ENCODE peak calls at places on chromosome 19, in seven cellular contexts. J is GM12892, P is sigmoid colon, W is transverse colon, Y is tibial nerve, Z is NB4, R is GM12891. N is an unnamed sample.

GRCh38 chr19:10760268-10760944 is 42.5 kb downstream of the DNM2 start:
- DNase-seq in J (no peak), P (no peak), W (peak; percentile 49), Y (no peak), Z (peak; percentile 68), R (no peak), N (no peak)

GRCh38 chr19:47340477-47341208 is 8.5 kb upstream of the DHX34 start:
- DNase-seq in J (no peak), P (no peak), W (no peak), Y (no peak), Z (no peak), R (no peak), N (no peak)

GRCh38 chr19:20313894-20314293 is 146.9 kb downstream of the ZNF486 start:
- DNase-seq in J (no peak), P (no peak), W (no peak), Y (no peak), Z (no peak), R (no peak), N (no peak)

GRCh38 chr19:13225085-13225484 is 74.9 kb downstream of the IER2 start:
- DNase-seq in J (no peak), P (no peak), W (no peak), Y (no peak), Z (no peak), R (no peak), N (no peak)

GRCh38 chr19:47232422-47233211 is 1.6 kb upstream of the BBC3 start:
- DNase-seq in J (no peak), P (no peak), W (peak; percentile 46), Y (no peak), Z (peak; percentile 54), R (no peak), N (no peak)

GRCh38 chr19:44992336-44993163 is 8.7 kb upstream of the RELB start:
- DNase-seq in J (no peak), P (no peak), W (no peak), Y (no peak), Z (no peak), R (no peak), N (no peak)

GRCh38 chr19:7993560-7993959 is 11.9 kb downstream of the ELAVL1 start:
- DNase-seq in J (no peak), P (no peak), W (no peak), Y (no peak), Z (no peak), R (no peak), N (no peak)

GRCh38 chr19:14370169-14370998 is 10.9 kb upstream of the ADGRE5 start:
- DNase-seq in J (no peak), P (no peak), W (no peak), Y (no peak), Z (peak; percentile 61), R (no peak), N (no peak)

GRCh38 chr19:15210323-15210774 is 9.6 kb upstream of the NOTCH3 start:
- DNase-seq in J (no peak), P (no peak), W (no peak), Y (no peak), Z (peak; percentile 96), R (no peak), N (peak; percentile 65)

GRCh38 chr19:52102782-52103181 is 7.2 kb upstream of the ZNF841 start:
- DNase-seq in J (no peak), P (no peak), W (no peak), Y (no peak), Z (no peak), R (no peak), N (no peak)

GRCh38 chr19:29705706-29706105 is 9.4 kb downstream of the C19orf12 start:
- DNase-seq in J (no peak), P (no peak), W (no peak), Y (no peak), Z (no peak), R (no peak), N (no peak)

GRCh38 chr19:48123907-48124675 is 13.5 kb upstream of the PLA2G4C start:
- DNase-seq in J (no peak), P (no peak), W (no peak), Y (no peak), Z (peak; percentile 63), R (no peak), N (no peak)

GRCh38 chr19:46431824-46432223 is 3.1 kb upstream of the PNMA8C start:
- DNase-seq in J (no peak), P (no peak), W (no peak), Y (no peak), Z (no peak), R (no peak), N (no peak)

GRCh38 chr19:19900124-19900523 is 622 bp upstream of the ZNF93 start:
- DNase-seq in J (no peak), P (no peak), W (no peak), Y (no peak), Z (peak; percentile 87), R (no peak), N (no peak)

GRCh38 chr19:23817519-23817918 is 58.8 kb upstream of the ZNF681 start:
- DNase-seq in J (no peak), P (no peak), W (peak; percentile 28), Y (no peak), Z (peak; percentile 68), R (no peak), N (peak; percentile 53)

GRCh38 chr19:16603090-16603489 is 24.9 kb downstream of the MED26 start:
- DNase-seq in J (no peak), P (no peak), W (no peak), Y (no peak), Z (no peak), R (no peak), N (no peak)

GRCh38 chr19:35773020-35773809 is 2.1 kb upstream of the ARHGAP33 start:
- DNase-seq in J (no peak), P (no peak), W (no peak), Y (no peak), Z (no peak), R (no peak), N (no peak)

GRCh38 chr19:31110331-31110730 is 238.9 kb downstream of the TSHZ3 start:
- DNase-seq in J (no peak), P (no peak), W (no peak), Y (no peak), Z (peak; percentile 16), R (no peak), N (no peak)

GRCh38 chr19:36054733-36055686 is at the start of gene WDR62:
- DNase-seq in J (peak; percentile 97), P (peak; percentile 97), W (peak; percentile 94), Y (peak; percentile 86), Z (peak; percentile 91), R (peak; percentile 97), N (peak; percentile 94)

GRCh38 chr19:33558846-33559245 is 37.3 kb upstream of the PEPD start:
- DNase-seq in J (no peak), P (peak; percentile 43), W (no peak), Y (no peak), Z (no peak), R (no peak), N (no peak)

GRCh38 chr19:47157455-47158321 is 27.1 kb downstream of the SAE1 start:
- DNase-seq in J (no peak), P (peak; percentile 74), W (peak; percentile 64), Y (no peak), Z (peak; percentile 91), R (no peak), N (peak; percentile 53)

GRCh38 chr19:51549533-51550324 is 18.3 kb upstream of the SIGLEC6 start:
- DNase-seq in J (no peak), P (no peak), W (no peak), Y (no peak), Z (no peak), R (no peak), N (no peak)

GRCh38 chr19:42352216-42352892 is 26.9 kb downstream of the MEGF8 start:
- DNase-seq in J (no peak), P (no peak), W (no peak), Y (no peak), Z (no peak), R (peak; percentile 58), N (no peak)

GRCh38 chr19:33290082-33290815 is 12.1 kb downstream of the CEBPA start:
- DNase-seq in J (no peak), P (no peak), W (no peak), Y (no peak), Z (no peak), R (no peak), N (no peak)

GRCh38 chr19:11446652-11447301 is 11.3 kb downstream of the PRKCSH start:
- DNase-seq in J (peak; percentile 77), P (peak; percentile 78), W (peak; percentile 50), Y (no peak), Z (peak; percentile 58), R (peak; percentile 85), N (peak; percentile 66)

GRCh38 chr19:53877361-53877766 is 4.6 kb upstream of the PRKCG start:
- DNase-seq in J (no peak), P (no peak), W (no peak), Y (no peak), Z (no peak), R (no peak), N (no peak)

GRCh38 chr19:43594710-43595604 is 977 bp downstream of the IRGQ start:
- DNase-seq in J (peak; percentile 61), P (peak; percentile 81), W (peak; percentile 62), Y (no peak), Z (peak; percentile 80), R (peak; percentile 65), N (peak; percentile 77)
- TF ChIP-seq POLR2A in J (peak; percentile 67), P (no peak), W (peak; percentile 26), Y (no peak), Z (peak; percentile 16), R (peak; percentile 42), N (no peak)

GRCh38 chr19:49676136-49676689 is 858 bp upstream of the PRMT1 start:
- DNase-seq in J (no peak), P (peak; percentile 97), W (peak; percentile 90), Y (peak; percentile 69), Z (peak; percentile 88), R (no peak), N (peak; percentile 92)
- TF ChIP-seq POLR2A in J (peak; percentile 98), P (no peak), W (no peak), Y (no peak), Z (no peak), R (peak; percentile 94), N (no peak)

GRCh38 chr19:2782936-2783780 is at the start of gene SGTA:
- DNase-seq in J (peak; percentile 98), P (peak; percentile 99), W (peak; percentile 99), Y (peak; percentile 97), Z (peak; percentile 97), R (peak; percentile 97), N (peak; percentile 99)
- TF ChIP-seq POLR2A in J (peak; percentile 80), P (peak; percentile 87), W (peak; percentile 86), Y (peak; percentile 79), Z (peak; percentile 73), R (peak; percentile 59), N (peak; percentile 61)

GRCh38 chr19:5974721-5975387 is 3.1 kb downstream of the RANBP3 start:
- DNase-seq in J (no peak), P (no peak), W (no peak), Y (no peak), Z (no peak), R (no peak), N (no peak)
- TF ChIP-seq POLR2A in J (no peak), P (no peak), W (no peak), Y (no peak), Z (no peak), R (no peak), N (no peak)

GRCh38 chr19:917323-918151 is at the start of gene KISS1R:
- DNase-seq in J (peak; percentile 50), P (no peak), W (no peak), Y (no peak), Z (peak; percentile 56), R (no peak), N (no peak)
- TF ChIP-seq POLR2A in J (no peak), P (no peak), W (no peak), Y (no peak), Z (no peak), R (no peak), N (no peak)

GRCh38 chr19:40576585-40577451 is at the start of gene SHKBP1:
- DNase-seq in J (peak; percentile 100), P (peak; percentile 98), W (peak; percentile 96), Y (peak; percentile 89), Z (peak; percentile 92), R (peak; percentile 99), N (peak; percentile 96)
- TF ChIP-seq POLR2A in J (peak; percentile 70), P (peak; percentile 51), W (peak; percentile 79), Y (peak; percentile 32), Z (peak; percentile 55), R (peak; percentile 26), N (no peak)

N was measured in adrenal gland.